ENCODE peak calls at places on chromosome 12, in five cellular contexts. J is left cardiac atrium, Y is right lobe of liver, Q is ELR, R is activated T-cell treated with anti-CD3 and anti-CD28 coated beads for 1 hour. G is an unnamed sample.
A peak's percentile ranks its signal among the peaks of the same experiment; 100 is the strongest.

GRCh38 chr12:69115099-69115498 is 124.3 kb upstream of the CPSF6 start:
- DNase-seq in J (no peak), Q (no peak), R (no peak), Y (no peak), G (no peak)

GRCh38 chr12:124543052-124543590 is 24.3 kb downstream of the NCOR2 start:
- DNase-seq in Q (no peak), Y (no peak), J (no peak), R (no peak), G (peak; percentile 34)

GRCh38 chr12:40829738-40830144 is 137.5 kb downstream of the CNTN1 start:
- DNase-seq in R (no peak), Q (no peak), J (no peak), Y (no peak), G (no peak)

GRCh38 chr12:120851939-120852338 is 52.2 kb downstream of the SPPL3 start:
- DNase-seq in R (no peak), Q (no peak), Y (no peak), J (no peak), G (no peak)

GRCh38 chr12:100955139-100955538 is 160.6 kb downstream of the ANO4 start:
- DNase-seq in Q (peak; percentile 83), Y (no peak), J (no peak), R (no peak), G (no peak)

GRCh38 chr12:32126720-32127119 is 20.1 kb downstream of the BICD1 start:
- DNase-seq in Q (peak; percentile 89), Y (no peak), J (no peak), R (no peak), G (no peak)

GRCh38 chr12:7190268-7191055 is 976 bp downstream of the PEX5 start:
- DNase-seq in R (no peak), J (peak; percentile 48), Q (peak; percentile 45), Y (peak; percentile 47), G (peak; percentile 30)

GRCh38 chr12:121796855-121797751 is 3.6 kb upstream of the RHOF start:
- DNase-seq in J (peak; percentile 98), R (no peak), Q (peak; percentile 94), Y (peak; percentile 99), G (peak; percentile 97)

GRCh38 chr12:95060951-95061350 is 12.5 kb downstream of the NR2C1 start:
- DNase-seq in Y (no peak), J (no peak), R (no peak), Q (no peak), G (no peak)

GRCh38 chr12:50533971-50534370 is 29.2 kb downstream of the DIP2B start:
- DNase-seq in Y (no peak), Q (peak; percentile 72), R (no peak), J (no peak), G (no peak)

GRCh38 chr12:52956987-52957386 is 8.1 kb downstream of the KRT18 start:
- DNase-seq in J (no peak), Y (no peak), R (no peak), Q (peak; percentile 40), G (no peak)

GRCh38 chr12:122886851-122887816 is 8.8 kb downstream of the VPS37B start:
- DNase-seq in Y (no peak), J (no peak), R (no peak), Q (peak; percentile 94), G (no peak)

GRCh38 chr12:77087427-77087826 is 22.1 kb upstream of the E2F7 start:
- DNase-seq in Y (no peak), J (no peak), Q (peak; percentile 49), R (no peak), G (no peak)

GRCh38 chr12:118360785-118361404 is 11.8 kb downstream of the TAOK3 start:
- DNase-seq in Q (peak; percentile 89), Y (no peak), J (no peak), R (no peak), G (no peak)